ENCODE peak calls at places on chromosomes 11 and 22, in five cellular contexts. One of them, this sample, is unnamed.

GRCh38 chr22:17831527-17832251 is 57.4 kb upstream of the BID start:
- DNase-seq in CD8-positive, alpha-beta memory T cell: no peak
- DNase-seq in upper lobe of right lung: no peak
- DNase-seq in uterus: peak; percentile 76
- DNase-seq in brain microvascular endothelial cell: no peak
- DNase-seq in this sample: no peak

GRCh38 chr22:41147722-41148121 is 55.3 kb downstream of the EP300 start:
- DNase-seq in CD8-positive, alpha-beta memory T cell: no peak
- DNase-seq in brain microvascular endothelial cell: no peak
- DNase-seq in upper lobe of right lung: no peak
- DNase-seq in uterus: no peak
- DNase-seq in this sample: no peak

GRCh38 chr22:29288837-29289236 is 17.6 kb upstream of the GAS2L1 start:
- DNase-seq in uterus: no peak
- DNase-seq in brain microvascular endothelial cell: no peak
- DNase-seq in upper lobe of right lung: no peak
- DNase-seq in CD8-positive, alpha-beta memory T cell: no peak
- DNase-seq in this sample: no peak

GRCh38 chr11:130118636-130119387 is 40.8 kb upstream of the ST14 start:
- DNase-seq in CD8-positive, alpha-beta memory T cell: peak; percentile 39
- DNase-seq in upper lobe of right lung: no peak
- DNase-seq in uterus: no peak
- DNase-seq in brain microvascular endothelial cell: no peak
- DNase-seq in this sample: no peak

GRCh38 chr22:48245119-48245485 is 1482.7 kb downstream of the TBC1D22A start:
- DNase-seq in uterus: no peak
- DNase-seq in brain microvascular endothelial cell: no peak
- DNase-seq in CD8-positive, alpha-beta memory T cell: no peak
- DNase-seq in upper lobe of right lung: no peak
- DNase-seq in this sample: no peak

GRCh38 chr11:96306933-96307747 is 35.9 kb downstream of the MAML2 start:
- DNase-seq in CD8-positive, alpha-beta memory T cell: peak; percentile 39
- DNase-seq in uterus: peak; percentile 73
- DNase-seq in upper lobe of right lung: no peak
- DNase-seq in brain microvascular endothelial cell: peak; percentile 100
- DNase-seq in this sample: peak; percentile 44

GRCh38 chr22:41444360-41445170 is 2.0 kb downstream of the TOB2 start:
- DNase-seq in brain microvascular endothelial cell: peak; percentile 92
- DNase-seq in CD8-positive, alpha-beta memory T cell: peak; percentile 74
- DNase-seq in upper lobe of right lung: peak; percentile 94
- DNase-seq in uterus: peak; percentile 93
- DNase-seq in this sample: peak; percentile 89

GRCh38 chr11:18105086-18105801 is 638 bp downstream of the SAAL1 start:
- DNase-seq in upper lobe of right lung: no peak
- DNase-seq in CD8-positive, alpha-beta memory T cell: no peak
- DNase-seq in brain microvascular endothelial cell: no peak
- DNase-seq in uterus: no peak
- DNase-seq in this sample: no peak

GRCh38 chr22:28903080-28903479 is 19.7 kb downstream of the ZNRF3 start:
- DNase-seq in CD8-positive, alpha-beta memory T cell: no peak
- DNase-seq in uterus: peak; percentile 24
- DNase-seq in upper lobe of right lung: no peak
- DNase-seq in brain microvascular endothelial cell: no peak
- DNase-seq in this sample: peak; percentile 29

GRCh38 chr11:45879803-45880685 is 5.4 kb upstream of the MAPK8IP1 start:
- DNase-seq in CD8-positive, alpha-beta memory T cell: no peak
- DNase-seq in uterus: peak; percentile 47
- DNase-seq in brain microvascular endothelial cell: no peak
- DNase-seq in upper lobe of right lung: no peak
- DNase-seq in this sample: no peak

GRCh38 chr22:20944042-20944441 is 23.0 kb upstream of the AIFM3 start:
- DNase-seq in brain microvascular endothelial cell: no peak
- DNase-seq in CD8-positive, alpha-beta memory T cell: no peak
- DNase-seq in uterus: no peak
- DNase-seq in upper lobe of right lung: no peak
- DNase-seq in this sample: no peak

GRCh38 chr22:37752189-37753061 is 55.3 kb upstream of the GCAT start:
- DNase-seq in brain microvascular endothelial cell: peak; percentile 83
- DNase-seq in uterus: peak; percentile 86
- DNase-seq in upper lobe of right lung: peak; percentile 90
- DNase-seq in CD8-positive, alpha-beta memory T cell: no peak
- DNase-seq in this sample: peak; percentile 95

GRCh38 chr22:48568736-48569330 is 1258.8 kb downstream of the BRD1 start:
- DNase-seq in upper lobe of right lung: no peak
- DNase-seq in uterus: no peak
- DNase-seq in CD8-positive, alpha-beta memory T cell: no peak
- DNase-seq in brain microvascular endothelial cell: no peak
- DNase-seq in this sample: no peak

GRCh38 chr11:68651208-68651984 is 32.9 kb upstream of the GAL start:
- DNase-seq in CD8-positive, alpha-beta memory T cell: no peak
- DNase-seq in upper lobe of right lung: no peak
- DNase-seq in uterus: no peak
- DNase-seq in brain microvascular endothelial cell: peak; percentile 7
- DNase-seq in this sample: no peak

GRCh38 chr11:62671272-62671603 is 235 bp upstream of the UQCC3 start:
- DNase-seq in brain microvascular endothelial cell: peak; percentile 28
- DNase-seq in uterus: no peak
- DNase-seq in CD8-positive, alpha-beta memory T cell: no peak
- DNase-seq in upper lobe of right lung: no peak
- DNase-seq in this sample: no peak

GRCh38 chr22:37485006-37485713 is 1.0 kb downstream of the MFNG start:
- DNase-seq in CD8-positive, alpha-beta memory T cell: no peak
- DNase-seq in uterus: no peak
- DNase-seq in upper lobe of right lung: peak; percentile 76
- DNase-seq in brain microvascular endothelial cell: no peak
- DNase-seq in this sample: no peak

GRCh38 chr11:2843551-2843950 is 42.0 kb downstream of the CDKN1C start:
- DNase-seq in brain microvascular endothelial cell: no peak
- DNase-seq in uterus: no peak
- DNase-seq in CD8-positive, alpha-beta memory T cell: no peak
- DNase-seq in upper lobe of right lung: no peak
- DNase-seq in this sample: no peak

GRCh38 chr11:31805037-31805628 is 6.0 kb downstream of the PAX6 start:
- DNase-seq in uterus: no peak
- DNase-seq in upper lobe of right lung: no peak
- DNase-seq in brain microvascular endothelial cell: no peak
- DNase-seq in CD8-positive, alpha-beta memory T cell: no peak
- DNase-seq in this sample: no peak

GRCh38 chr22:38202437-38203089 is 769 bp downstream of the MAFF start:
- DNase-seq in upper lobe of right lung: peak; percentile 93
- DNase-seq in brain microvascular endothelial cell: peak; percentile 85
- DNase-seq in CD8-positive, alpha-beta memory T cell: peak; percentile 51
- DNase-seq in uterus: peak; percentile 89
- DNase-seq in this sample: peak; percentile 89

GRCh38 chr11:67532889-67533288 is 9.6 kb upstream of the CABP2 start:
- DNase-seq in brain microvascular endothelial cell: no peak
- DNase-seq in uterus: no peak
- DNase-seq in upper lobe of right lung: no peak
- DNase-seq in CD8-positive, alpha-beta memory T cell: no peak
- DNase-seq in this sample: no peak

GRCh38 chr11:115290479-115291390 is 213.5 kb downstream of the CADM1 start:
- DNase-seq in brain microvascular endothelial cell: no peak
- DNase-seq in CD8-positive, alpha-beta memory T cell: no peak
- DNase-seq in uterus: no peak
- DNase-seq in upper lobe of right lung: no peak
- DNase-seq in this sample: no peak

GRCh38 chr22:49295851-49296560 is 531.7 kb downstream of the BRD1 start:
- DNase-seq in upper lobe of right lung: peak; percentile 53
- DNase-seq in uterus: no peak
- DNase-seq in brain microvascular endothelial cell: no peak
- DNase-seq in CD8-positive, alpha-beta memory T cell: no peak
- DNase-seq in this sample: no peak

GRCh38 chr11:78961938-78962701 is 387.5 kb upstream of the NARS2 start:
- DNase-seq in brain microvascular endothelial cell: peak; percentile 18
- DNase-seq in uterus: no peak
- DNase-seq in CD8-positive, alpha-beta memory T cell: no peak
- DNase-seq in upper lobe of right lung: no peak
- DNase-seq in this sample: no peak

GRCh38 chr11:1520987-1521349 is 34.4 kb upstream of the MOB2 start:
- DNase-seq in brain microvascular endothelial cell: no peak
- DNase-seq in uterus: no peak
- DNase-seq in CD8-positive, alpha-beta memory T cell: no peak
- DNase-seq in upper lobe of right lung: no peak
- DNase-seq in this sample: peak; percentile 46
- H3K27ac ChIP-seq in brain microvascular endothelial cell: no peak overlapping the region
- H3K27ac ChIP-seq in uterus: no peak overlapping the region
- H3K27ac ChIP-seq in CD8-positive, alpha-beta memory T cell: no peak overlapping the region
- H3K27ac ChIP-seq in upper lobe of right lung: no peak overlapping the region
- H3K27ac ChIP-seq in this sample: peak overlapping the region; percentile 46

GRCh38 chr11:77440678-77441077 is 33.2 kb downstream of the PAK1 start:
- DNase-seq in brain microvascular endothelial cell: no peak
- DNase-seq in uterus: no peak
- DNase-seq in CD8-positive, alpha-beta memory T cell: no peak
- DNase-seq in upper lobe of right lung: no peak
- DNase-seq in this sample: no peak

GRCh38 chr11:77438487-77438886 is 35.4 kb downstream of the PAK1 start:
- DNase-seq in CD8-positive, alpha-beta memory T cell: no peak
- DNase-seq in brain microvascular endothelial cell: no peak
- DNase-seq in upper lobe of right lung: no peak
- DNase-seq in uterus: no peak
- DNase-seq in this sample: no peak

GRCh38 chr11:77441409-77441808 is 32.5 kb downstream of the PAK1 start:
- DNase-seq in uterus: no peak
- DNase-seq in upper lobe of right lung: no peak
- DNase-seq in brain microvascular endothelial cell: no peak
- DNase-seq in CD8-positive, alpha-beta memory T cell: no peak
- DNase-seq in this sample: no peak

GRCh38 chr11:77446911-77447629 is 26.8 kb downstream of the PAK1 start:
- DNase-seq in CD8-positive, alpha-beta memory T cell: no peak
- DNase-seq in uterus: no peak
- DNase-seq in upper lobe of right lung: no peak
- DNase-seq in brain microvascular endothelial cell: no peak
- DNase-seq in this sample: no peak

GRCh38 chr11:77442394-77443053 is 31.4 kb downstream of the PAK1 start:
- DNase-seq in brain microvascular endothelial cell: no peak
- DNase-seq in uterus: no peak
- DNase-seq in upper lobe of right lung: no peak
- DNase-seq in CD8-positive, alpha-beta memory T cell: no peak
- DNase-seq in this sample: no peak
- H3K27ac ChIP-seq in brain microvascular endothelial cell: no peak overlapping the region
- H3K27ac ChIP-seq in uterus: no peak overlapping the region
- H3K27ac ChIP-seq in upper lobe of right lung: no peak overlapping the region
- H3K27ac ChIP-seq in CD8-positive, alpha-beta memory T cell: no peak overlapping the region
- H3K27ac ChIP-seq in this sample: no peak overlapping the region

GRCh38 chr22:32700186-32700882 is 101.2 kb upstream of the TIMP3 start:
- DNase-seq in CD8-positive, alpha-beta memory T cell: no peak
- DNase-seq in uterus: peak; percentile 23
- DNase-seq in upper lobe of right lung: no peak
- DNase-seq in brain microvascular endothelial cell: no peak
- DNase-seq in this sample: no peak

GRCh38 chr22:32701021-32701420 is 100.5 kb upstream of the TIMP3 start:
- DNase-seq in brain microvascular endothelial cell: no peak
- DNase-seq in CD8-positive, alpha-beta memory T cell: no peak
- DNase-seq in uterus: no peak
- DNase-seq in upper lobe of right lung: no peak
- DNase-seq in this sample: no peak

GRCh38 chr22:32699686-32700085 is 101.8 kb upstream of the TIMP3 start:
- DNase-seq in CD8-positive, alpha-beta memory T cell: no peak
- DNase-seq in upper lobe of right lung: no peak
- DNase-seq in brain microvascular endothelial cell: no peak
- DNase-seq in uterus: no peak
- DNase-seq in this sample: no peak

GRCh38 chr22:32697331-32697995 is 104.0 kb upstream of the TIMP3 start:
- DNase-seq in uterus: no peak
- DNase-seq in brain microvascular endothelial cell: no peak
- DNase-seq in CD8-positive, alpha-beta memory T cell: no peak
- DNase-seq in upper lobe of right lung: no peak
- DNase-seq in this sample: no peak

DNA sequence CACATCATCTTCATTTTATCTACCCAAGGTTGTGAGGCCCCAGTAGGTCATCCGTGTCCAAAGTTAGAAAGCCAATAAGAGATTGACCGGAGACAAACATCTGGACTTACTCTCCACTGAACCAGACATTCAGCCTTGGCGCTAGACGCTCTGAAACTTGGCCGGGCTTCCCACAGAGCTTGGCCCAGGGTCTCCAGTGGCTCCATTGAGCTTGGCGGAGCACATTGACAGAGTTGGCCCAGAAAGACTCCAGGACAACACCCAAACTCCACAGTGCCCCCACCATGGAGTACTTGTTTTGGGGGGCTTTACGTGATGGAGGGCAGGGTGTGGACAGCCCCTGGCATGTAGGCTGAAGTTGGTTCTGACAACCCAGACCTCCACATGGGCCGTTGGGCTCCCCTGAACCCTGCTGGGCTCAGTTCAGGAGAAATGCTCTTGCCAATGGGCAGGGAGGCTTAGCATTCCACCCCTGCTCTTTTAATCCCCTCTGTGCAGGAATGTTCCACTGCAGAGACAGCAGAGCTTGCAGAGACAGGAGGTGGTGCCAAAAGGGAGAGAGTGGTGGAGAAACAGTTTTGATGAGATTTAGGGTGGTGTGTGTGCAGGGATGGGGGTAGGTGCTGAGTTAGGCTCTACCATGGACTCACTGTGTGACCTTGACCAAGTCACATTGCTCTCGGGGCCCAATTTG is 102.4 kb upstream of the TIMP3 start:
- DNase-seq in upper lobe of right lung: no peak
- DNase-seq in CD8-positive, alpha-beta memory T cell: no peak
- DNase-seq in brain microvascular endothelial cell: no peak
- DNase-seq in uterus: peak; percentile 75
- DNase-seq in this sample: peak; percentile 78
- H3K27ac ChIP-seq in upper lobe of right lung: no peak overlapping the region
- H3K27ac ChIP-seq in CD8-positive, alpha-beta memory T cell: no peak overlapping the region
- H3K27ac ChIP-seq in brain microvascular endothelial cell: no peak overlapping the region
- H3K27ac ChIP-seq in uterus: peak overlapping the region; percentile 64
- H3K27ac ChIP-seq in this sample: peak overlapping the region; percentile 80

DNA sequence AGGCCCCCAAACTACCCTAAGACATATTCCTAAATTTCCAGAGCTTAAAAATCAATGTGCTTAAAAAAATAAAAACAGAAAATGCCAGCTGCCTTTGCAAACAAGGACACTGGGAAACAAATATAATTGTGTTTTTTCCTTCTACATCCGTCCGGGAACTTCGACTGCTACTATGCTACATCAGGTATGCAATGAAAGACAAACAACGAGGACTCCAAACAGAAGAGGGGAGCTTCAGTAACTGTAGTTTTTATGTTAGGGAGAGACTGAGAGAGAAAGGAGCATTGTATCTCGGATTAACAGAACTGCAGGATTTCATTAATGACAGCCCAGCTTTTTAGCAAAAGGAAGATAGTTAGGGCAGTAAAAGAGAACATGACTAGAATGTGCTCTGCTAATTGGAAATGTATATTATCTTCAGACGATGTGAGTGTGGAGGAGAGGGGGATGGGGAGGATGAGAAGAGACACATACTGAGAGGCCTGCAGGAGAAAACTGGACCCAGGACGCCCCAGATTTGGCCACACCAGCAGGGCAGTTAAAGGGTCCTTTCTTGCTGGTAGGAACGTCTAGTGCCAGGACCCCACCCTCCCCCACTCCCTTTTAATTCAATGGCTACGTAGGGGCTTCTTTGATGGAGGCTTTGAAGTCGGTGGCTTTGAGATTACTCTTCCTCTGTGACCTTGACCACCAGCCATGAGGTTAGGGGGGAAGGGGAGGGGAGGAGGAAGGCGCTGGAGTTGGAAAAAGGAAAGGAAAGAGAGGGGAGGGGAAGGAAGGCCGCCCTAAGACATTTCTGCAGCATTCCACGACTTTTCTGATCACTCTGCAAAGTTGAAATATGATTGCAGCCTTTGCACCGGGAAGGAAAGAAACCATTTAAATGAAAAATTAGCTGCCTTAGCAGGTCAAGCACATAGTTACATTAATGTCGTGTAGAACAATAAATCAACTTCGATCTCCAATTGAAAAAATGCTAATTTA is 187.1 kb downstream of the BLID start:
- DNase-seq in upper lobe of right lung: no peak
- DNase-seq in CD8-positive, alpha-beta memory T cell: no peak
- DNase-seq in uterus: no peak
- DNase-seq in brain microvascular endothelial cell: no peak
- DNase-seq in this sample: no peak
- H3K27ac ChIP-seq in upper lobe of right lung: no peak overlapping the region
- H3K27ac ChIP-seq in CD8-positive, alpha-beta memory T cell: no peak overlapping the region
- H3K27ac ChIP-seq in uterus: no peak overlapping the region
- H3K27ac ChIP-seq in brain microvascular endothelial cell: no peak overlapping the region
- H3K27ac ChIP-seq in this sample: peak overlapping the region; percentile 50

This sample was measured in left ventricle myocardium inferior.